ENCODE peak calls at places on chromosome 10, in five cellular contexts. T is H1, U is IMR-90, W is H9, G is mesenchymal stem cell. K is an unnamed sample. For H3K4me1, the result is how much of the 10 kb centered on the place peaks cover.

GRCh38 chr10:106716375-106716774 is 448.1 kb downstream of the SORCS1 start:
- DNase-seq in T (no peak), U (no peak), W (no peak), G (no peak), K (no peak)

GRCh38 chr10:125448596-125448995 is 234.4 kb downstream of the TEX36 start:
- DNase-seq in T (peak), U (peak), W (peak), G (no peak), K (peak)

GRCh38 chr10:6068006-6068405 is 5.8 kb upstream of the IL2RA start:
- DNase-seq in T (no peak), U (no peak), W (no peak), G (no peak), K (no peak)

GRCh38 chr10:43128958-43129706 is 9.1 kb upstream of the CSGALNACT2 start:
- DNase-seq in T (no peak), U (peak), W (peak), G (peak), K (no peak)

GRCh38 chr10:116833986-116834760 is 15.1 kb upstream of the ENO4 start:
- DNase-seq in T (no peak), U (no peak), W (peak), G (no peak), K (no peak)

GRCh38 chr10:6299234-6299633 is 96.5 kb downstream of the PFKFB3 start:
- DNase-seq in T (no peak), U (no peak), W (no peak), G (no peak), K (peak)

GRCh38 chr10:101284171-101285092 is 55.2 kb upstream of the LBX1 start:
- DNase-seq in T (no peak), U (no peak), W (no peak), G (no peak), K (no peak)

GRCh38 chr10:98344589-98345038 is 70.4 kb downstream of the PYROXD2 start:
- DNase-seq in T (no peak), U (peak), W (no peak), G (peak), K (no peak)

GRCh38 chr10:49218480-49218879 is 30.3 kb upstream of the TMEM273 start:
- DNase-seq in T (no peak), U (no peak), W (no peak), G (no peak), K (no peak)

GRCh38 chr10:110547139-110547761 is 20.2 kb upstream of the SMC3 start:
- DNase-seq in T (no peak), U (peak), W (no peak), G (peak), K (no peak)

GRCh38 chr10:15370741-15371701 is at the start of gene FAM171A1:
- DNase-seq in T (no peak), U (peak), W (peak), G (peak), K (peak)

GRCh38 chr10:15168296-15168780 is at the start of gene NMT2:
- DNase-seq in T (peak), U (no peak), W (peak), G (peak), K (peak)

GRCh38 chr10:100303724-100304319 is 17.3 kb upstream of the BLOC1S2 start:
- DNase-seq in T (no peak), U (peak), W (no peak), G (peak), K (no peak)

GRCh38 chr10:78450807-78451485 is 417.3 kb downstream of the RPS24 start:
- DNase-seq in T (no peak), U (no peak), W (peak), G (no peak), K (no peak)

GRCh38 chr10:482848-483247 is 206.6 kb downstream of the DIP2C start:
- DNase-seq in T (no peak), U (no peak), W (no peak), G (no peak), K (no peak)

GRCh38 chr10:112775347-112775746 is 174.7 kb upstream of the TCF7L2 start:
- DNase-seq in T (no peak), U (peak), W (no peak), G (peak), K (no peak)

GRCh38 chr10:48406204-48406603 is 99.7 kb downstream of the MAPK8 start:
- DNase-seq in T (no peak), U (peak), W (no peak), G (peak), K (no peak)

GRCh38 chr10:1426786-1427185 is 310.5 kb downstream of the ADARB2 start:
- DNase-seq in T (no peak), U (no peak), W (no peak), G (no peak), K (no peak)

GRCh38 chr10:1396236-1396635 is 340.1 kb downstream of the WDR37 start:
- DNase-seq in T (no peak), U (no peak), W (no peak), G (no peak), K (no peak)

GRCh38 chr10:104589871-104590270 is 51.2 kb upstream of the SORCS3 start:
- DNase-seq in T (no peak), U (peak), W (peak), G (no peak), K (no peak)

GRCh38 chr10:89147256-89147655 is 59.9 kb downstream of the CH25H start:
- DNase-seq in T (no peak), U (peak), W (no peak), G (no peak), K (no peak)

GRCh38 chr10:47115322-47115721 is 184.7 kb upstream of the GDF10 start:
- DNase-seq in T (no peak), U (no peak), W (no peak), G (no peak), K (no peak)

GRCh38 chr10:84415539-84416244 is 87.3 kb downstream of the CCSER2 start:
- DNase-seq in T (no peak), U (no peak), W (no peak), G (no peak), K (no peak)

GRCh38 chr10:27065084-27065483 is 35.2 kb downstream of the ANKRD26 start:
- DNase-seq in T (no peak), U (no peak), W (no peak), G (no peak), K (no peak)

GRCh38 chr10:77160679-77161078 is 476.9 kb downstream of the KCNMA1 start:
- DNase-seq in T (no peak), U (peak), W (no peak), G (peak), K (no peak)

GRCh38 chr10:113291413-113291812 is 261.4 kb upstream of the HABP2 start:
- DNase-seq in T (no peak), U (no peak), W (no peak), G (no peak), K (no peak)

DNA sequence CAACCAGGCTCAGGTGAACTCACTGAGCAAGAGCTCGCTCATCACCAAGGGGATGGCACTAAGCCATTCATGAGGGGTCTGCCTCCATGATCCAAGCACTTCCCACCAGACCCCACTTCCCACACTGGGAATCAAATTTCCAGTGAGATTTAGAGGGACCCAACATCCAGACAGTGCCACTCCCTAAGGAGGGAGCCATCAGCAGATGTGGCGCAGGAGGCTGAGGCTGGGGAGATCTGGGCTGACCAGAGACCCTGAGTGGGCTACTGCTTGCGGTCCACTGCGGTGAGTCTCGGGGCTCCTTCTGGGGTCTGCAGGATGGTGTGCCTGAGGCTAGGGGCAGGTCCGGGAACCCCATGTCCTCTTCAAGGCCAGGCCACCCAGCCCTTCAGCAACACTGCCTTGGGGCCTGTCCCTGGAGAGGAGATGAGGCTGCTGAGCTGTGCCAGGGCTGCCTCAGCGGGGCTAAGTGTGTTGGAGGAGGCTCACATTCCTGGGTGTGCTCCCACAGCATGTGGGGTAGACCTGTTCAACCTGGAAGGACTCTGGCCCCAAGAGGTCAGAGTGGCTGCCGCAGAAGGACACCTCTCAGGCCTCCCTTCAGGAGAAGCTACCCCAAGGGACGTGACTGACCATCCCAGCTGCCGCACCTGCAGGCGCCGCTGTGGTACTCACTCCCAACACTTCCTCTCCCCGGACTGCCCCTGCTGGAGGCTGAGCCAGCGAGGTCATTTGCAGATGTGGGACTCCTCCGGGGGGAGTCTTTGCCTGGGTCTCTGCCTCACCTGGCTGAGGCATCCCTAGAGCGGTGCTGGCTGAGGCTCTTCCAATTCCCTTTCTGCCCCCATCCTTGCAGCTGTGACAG is 22.4 kb upstream of the PCBD1 start:
- DNase-seq in T (no peak), U (no peak), W (no peak), G (no peak), K (no peak)
- H4K91ac ChIP-seq in T (no peak), U (no peak), W (no peak), G (no peak), K (no peak)

DNA sequence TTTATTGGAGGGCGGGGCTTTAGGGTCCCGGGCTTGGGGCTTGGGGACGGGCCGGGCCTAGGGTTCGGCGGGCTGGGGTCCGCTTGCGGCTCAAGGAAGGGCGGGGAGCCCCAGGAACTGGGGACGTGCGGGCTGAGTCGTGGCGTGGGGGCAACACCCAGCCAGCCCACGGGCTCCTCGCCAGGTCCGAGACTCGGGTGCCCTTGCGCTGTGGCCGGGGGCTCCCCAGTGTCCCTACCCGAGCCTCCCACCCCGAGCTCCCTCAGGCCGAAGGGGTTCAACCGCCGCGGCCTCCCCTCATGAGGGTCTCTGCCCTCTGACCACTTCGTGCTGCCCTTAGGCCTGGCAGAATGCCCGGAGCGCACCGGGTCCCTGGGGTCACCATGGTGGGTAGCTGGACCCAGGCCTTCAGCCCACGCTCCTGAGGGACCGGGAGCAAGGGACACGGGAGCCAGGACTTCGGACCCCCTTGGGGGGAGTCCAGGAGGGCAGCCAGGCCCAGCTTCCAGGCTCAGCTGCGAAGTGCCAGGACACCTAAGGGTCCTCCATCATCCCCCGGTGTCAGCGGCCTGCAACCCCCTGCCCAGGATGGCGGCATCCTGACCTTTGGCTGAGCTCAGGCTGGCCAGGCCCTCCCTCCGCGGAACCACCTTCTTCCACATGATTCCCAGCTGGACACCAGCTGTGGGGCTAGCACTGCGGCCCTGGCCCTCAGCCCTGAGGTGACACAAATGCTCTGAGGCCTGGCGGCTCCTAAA is 522 bp upstream of the FUOM start:
- DNase-seq in T (no peak), U (no peak), W (no peak), G (no peak), K (no peak)
- H2BK120ac ChIP-seq in T (no peak), U (no peak), W (no peak), G (no peak), K (no peak)

GRCh38 chr10:86413046-86413728 is 46.6 kb upstream of the GRID1 start:
- DNase-seq in T (no peak), U (peak), W (no peak), G (peak), K (no peak)
- H3K4me1 ChIP-seq in T (under half), U (under half), W (under half), G (under half), K (under half)

GRCh38 chr10:60654813-60655464 is 123.3 kb upstream of the CDK1 start:
- DNase-seq in T (no peak), U (peak), W (no peak), G (peak), K (peak)
- H4K91ac ChIP-seq in T (no peak), U (no peak), W (no peak), G (no peak), K (no peak)

DNA sequence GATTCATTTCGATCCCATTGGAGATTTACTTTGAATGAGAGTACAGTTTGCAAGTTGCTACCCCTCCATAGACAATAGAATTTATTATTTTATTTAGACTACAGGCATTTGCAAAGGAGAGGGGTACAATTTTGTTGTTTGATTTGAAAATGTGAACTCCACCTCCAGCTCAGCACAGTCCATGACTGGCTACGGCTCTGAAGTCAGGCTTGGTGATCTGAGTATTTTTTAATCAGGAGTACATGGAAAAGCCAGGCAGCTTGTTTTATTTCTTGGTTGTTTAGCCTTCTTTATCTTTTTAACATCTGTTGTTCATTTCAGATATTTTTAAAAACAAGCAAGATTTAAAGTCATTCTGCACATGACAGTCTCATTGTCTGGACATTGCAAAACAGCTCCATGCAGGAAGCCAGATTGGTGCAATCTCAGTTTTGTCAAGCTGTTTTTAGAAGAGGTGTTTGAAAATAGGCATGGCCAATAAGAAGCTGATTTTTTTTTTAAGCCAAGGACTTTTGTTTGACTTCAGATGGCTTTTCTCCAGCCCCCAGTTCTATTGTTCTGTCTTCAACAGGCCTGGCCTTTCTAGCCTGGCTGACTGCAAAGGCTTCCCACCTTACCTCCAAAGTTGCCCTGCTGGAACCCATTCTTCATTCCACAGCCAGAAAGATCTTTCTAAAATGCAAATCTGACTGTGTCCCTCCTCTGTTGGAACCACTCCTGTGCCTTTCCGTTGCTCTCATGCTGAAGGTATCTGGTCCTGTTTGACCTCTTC is 12.2 kb downstream of the PLXDC2 start:
- DNase-seq in T (no peak), U (no peak), W (peak), G (no peak), K (peak)
- H2BK120ac ChIP-seq in T (no peak), U (no peak), W (no peak), G (no peak), K (no peak)

DNA sequence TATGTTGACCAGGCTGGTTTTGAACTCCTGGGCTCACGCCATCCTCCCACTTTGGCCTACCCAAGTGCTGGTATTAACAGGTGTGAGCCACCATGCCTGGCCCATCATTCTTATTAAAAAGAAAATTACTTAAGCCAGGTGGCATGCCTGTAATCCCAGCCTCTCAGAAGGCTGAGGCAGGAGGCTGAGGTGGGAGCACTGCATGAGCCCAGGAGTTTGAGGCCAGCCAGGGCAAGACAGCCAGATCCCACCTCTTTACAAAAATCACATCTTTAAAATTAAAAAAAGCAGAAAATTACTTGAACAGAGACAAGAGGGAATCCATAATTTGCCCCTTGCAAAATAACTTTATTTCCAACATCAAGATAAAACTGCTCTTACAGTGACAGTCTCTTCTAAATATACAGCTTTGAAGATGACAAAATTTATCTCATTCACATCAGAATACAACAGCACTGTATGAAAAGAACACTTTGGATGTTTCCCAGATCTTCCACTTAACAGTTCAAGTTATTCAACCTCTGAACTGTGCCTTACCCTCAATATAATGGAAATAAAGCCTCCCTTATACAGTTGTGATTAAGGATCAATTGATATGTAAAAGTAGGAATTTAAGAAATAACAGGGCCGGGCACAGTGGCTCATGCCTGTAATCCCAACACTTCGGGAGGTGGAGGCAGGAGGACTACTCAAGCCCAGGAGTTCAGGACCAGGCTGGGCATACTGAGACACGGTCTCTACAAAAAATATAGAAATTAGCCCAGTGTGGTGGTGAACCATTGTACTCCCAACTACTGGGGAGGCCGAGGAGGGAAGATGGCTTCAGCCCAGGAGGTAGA is 10.3 kb downstream of the WAPL start:
- DNase-seq in T (no peak), U (no peak), W (no peak), G (no peak), K (no peak)
- H3K4me1 ChIP-seq in T (under half), U (under half), W (under half), G (under half), K (under half)

K was measured in trophoblast cell.